ENCODE peak calls at places on chromosome 22, in eight cellular contexts. One of them, this sample, is unnamed.

GRCh38 chr22:35135165-35135564 is 69.2 kb downstream of the ISX start:
- DNase-seq in M059J: peak; percentile 61
- DNase-seq in left ventricle myocardium inferior: no peak
- DNase-seq in activated T-cell treated with anti-CD3 and anti-CD28 coated beads for 4 hours: no peak
- DNase-seq in AML-193: no peak
- DNase-seq in NCI-H510A treated with DMSO at 0.1 percent for 48 hours: no peak
- DNase-seq in retinal pigment epithelial cell: no peak
- DNase-seq in GOT3: no peak
- DNase-seq in this sample: no peak

GRCh38 chr22:49027122-49027670 is 800.5 kb downstream of the BRD1 start:
- DNase-seq in M059J: no peak
- DNase-seq in left ventricle myocardium inferior: no peak
- DNase-seq in activated T-cell treated with anti-CD3 and anti-CD28 coated beads for 4 hours: no peak
- DNase-seq in AML-193: no peak
- DNase-seq in NCI-H510A treated with DMSO at 0.1 percent for 48 hours: peak; percentile 13
- DNase-seq in retinal pigment epithelial cell: no peak
- DNase-seq in GOT3: no peak
- DNase-seq in this sample: no peak

GRCh38 chr22:41940853-41941765 is 5.8 kb downstream of the CENPM start:
- DNase-seq in M059J: peak; percentile 86
- DNase-seq in left ventricle myocardium inferior: peak; percentile 85
- DNase-seq in activated T-cell treated with anti-CD3 and anti-CD28 coated beads for 4 hours: peak; percentile 78
- DNase-seq in AML-193: peak; percentile 49
- DNase-seq in NCI-H510A treated with DMSO at 0.1 percent for 48 hours: peak; percentile 63
- DNase-seq in retinal pigment epithelial cell: peak; percentile 70
- DNase-seq in GOT3: peak; percentile 70
- DNase-seq in this sample: peak; percentile 82

GRCh38 chr22:24405631-24406321 is 21.6 kb upstream of the ADORA2A start:
- DNase-seq in M059J: no peak
- DNase-seq in left ventricle myocardium inferior: no peak
- DNase-seq in activated T-cell treated with anti-CD3 and anti-CD28 coated beads for 4 hours: no peak
- DNase-seq in AML-193: no peak
- DNase-seq in NCI-H510A treated with DMSO at 0.1 percent for 48 hours: no peak
- DNase-seq in retinal pigment epithelial cell: no peak
- DNase-seq in GOT3: no peak
- DNase-seq in this sample: no peak

GRCh38 chr22:49404576-49405199 is 423.0 kb downstream of the BRD1 start:
- DNase-seq in M059J: no peak
- DNase-seq in left ventricle myocardium inferior: no peak
- DNase-seq in activated T-cell treated with anti-CD3 and anti-CD28 coated beads for 4 hours: no peak
- DNase-seq in AML-193: no peak
- DNase-seq in NCI-H510A treated with DMSO at 0.1 percent for 48 hours: no peak
- DNase-seq in retinal pigment epithelial cell: no peak
- DNase-seq in GOT3: no peak
- DNase-seq in this sample: no peak

GRCh38 chr22:50197856-50198623 is 2.8 kb upstream of the SELENOO start:
- DNase-seq in M059J: no peak
- DNase-seq in left ventricle myocardium inferior: no peak
- DNase-seq in activated T-cell treated with anti-CD3 and anti-CD28 coated beads for 4 hours: no peak
- DNase-seq in AML-193: no peak
- DNase-seq in NCI-H510A treated with DMSO at 0.1 percent for 48 hours: no peak
- DNase-seq in retinal pigment epithelial cell: no peak
- DNase-seq in GOT3: no peak
- DNase-seq in this sample: no peak

GRCh38 chr22:47805394-47805935 is 1043.0 kb downstream of the TBC1D22A start:
- DNase-seq in M059J: no peak
- DNase-seq in left ventricle myocardium inferior: no peak
- DNase-seq in activated T-cell treated with anti-CD3 and anti-CD28 coated beads for 4 hours: no peak
- DNase-seq in AML-193: no peak
- DNase-seq in NCI-H510A treated with DMSO at 0.1 percent for 48 hours: no peak
- DNase-seq in retinal pigment epithelial cell: no peak
- DNase-seq in GOT3: no peak
- DNase-seq in this sample: no peak

GRCh38 chr22:49929553-49929979 is 11.1 kb downstream of the CRELD2 start:
- DNase-seq in M059J: peak; percentile 25
- DNase-seq in left ventricle myocardium inferior: peak; percentile 60
- DNase-seq in activated T-cell treated with anti-CD3 and anti-CD28 coated beads for 4 hours: peak; percentile 73
- DNase-seq in AML-193: peak; percentile 11
- DNase-seq in NCI-H510A treated with DMSO at 0.1 percent for 48 hours: no peak
- DNase-seq in retinal pigment epithelial cell: no peak
- DNase-seq in GOT3: no peak
- DNase-seq in this sample: no peak

GRCh38 chr22:41661088-41661487 is 27.6 kb downstream of the SNU13 start:
- DNase-seq in M059J: no peak
- DNase-seq in left ventricle myocardium inferior: no peak
- DNase-seq in activated T-cell treated with anti-CD3 and anti-CD28 coated beads for 4 hours: no peak
- DNase-seq in AML-193: no peak
- DNase-seq in NCI-H510A treated with DMSO at 0.1 percent for 48 hours: no peak
- DNase-seq in retinal pigment epithelial cell: no peak
- DNase-seq in GOT3: no peak
- DNase-seq in this sample: no peak

GRCh38 chr22:48593551-48593950 is 1234.1 kb downstream of the BRD1 start:
- DNase-seq in M059J: no peak
- DNase-seq in left ventricle myocardium inferior: no peak
- DNase-seq in activated T-cell treated with anti-CD3 and anti-CD28 coated beads for 4 hours: no peak
- DNase-seq in AML-193: no peak
- DNase-seq in NCI-H510A treated with DMSO at 0.1 percent for 48 hours: no peak
- DNase-seq in retinal pigment epithelial cell: no peak
- DNase-seq in GOT3: no peak
- DNase-seq in this sample: no peak

GRCh38 chr22:49015993-49016908 is 811.4 kb downstream of the BRD1 start:
- DNase-seq in M059J: no peak
- DNase-seq in left ventricle myocardium inferior: no peak
- DNase-seq in activated T-cell treated with anti-CD3 and anti-CD28 coated beads for 4 hours: no peak
- DNase-seq in AML-193: no peak
- DNase-seq in NCI-H510A treated with DMSO at 0.1 percent for 48 hours: no peak
- DNase-seq in retinal pigment epithelial cell: no peak
- DNase-seq in GOT3: no peak
- DNase-seq in this sample: peak; percentile 17

GRCh38 chr22:47143249-47143938 is 380.9 kb downstream of the TBC1D22A start:
- DNase-seq in M059J: no peak
- DNase-seq in left ventricle myocardium inferior: no peak
- DNase-seq in activated T-cell treated with anti-CD3 and anti-CD28 coated beads for 4 hours: no peak
- DNase-seq in AML-193: no peak
- DNase-seq in NCI-H510A treated with DMSO at 0.1 percent for 48 hours: no peak
- DNase-seq in retinal pigment epithelial cell: peak; percentile 24
- DNase-seq in GOT3: no peak
- DNase-seq in this sample: no peak

GRCh38 chr22:41471606-41472005 is 2.7 kb downstream of the ACO2 start:
- DNase-seq in M059J: no peak
- DNase-seq in left ventricle myocardium inferior: no peak
- DNase-seq in activated T-cell treated with anti-CD3 and anti-CD28 coated beads for 4 hours: no peak
- DNase-seq in AML-193: no peak
- DNase-seq in NCI-H510A treated with DMSO at 0.1 percent for 48 hours: no peak
- DNase-seq in retinal pigment epithelial cell: no peak
- DNase-seq in GOT3: no peak
- DNase-seq in this sample: no peak

GRCh38 chr22:30228509-30229359 is 17.8 kb downstream of the LIF start:
- DNase-seq in M059J: peak; percentile 99
- DNase-seq in left ventricle myocardium inferior: no peak
- DNase-seq in activated T-cell treated with anti-CD3 and anti-CD28 coated beads for 4 hours: no peak
- DNase-seq in AML-193: no peak
- DNase-seq in NCI-H510A treated with DMSO at 0.1 percent for 48 hours: no peak
- DNase-seq in retinal pigment epithelial cell: no peak
- DNase-seq in GOT3: no peak
- DNase-seq in this sample: no peak

GRCh38 chr22:31119026-31119717 is 3.6 kb upstream of the INPP5J start:
- DNase-seq in M059J: no peak
- DNase-seq in left ventricle myocardium inferior: peak; percentile 58
- DNase-seq in activated T-cell treated with anti-CD3 and anti-CD28 coated beads for 4 hours: no peak
- DNase-seq in AML-193: no peak
- DNase-seq in NCI-H510A treated with DMSO at 0.1 percent for 48 hours: no peak
- DNase-seq in retinal pigment epithelial cell: no peak
- DNase-seq in GOT3: no peak
- DNase-seq in this sample: no peak

GRCh38 chr22:30247974-30248373 is 1.4 kb upstream of the LIF start:
- DNase-seq in M059J: no peak
- DNase-seq in left ventricle myocardium inferior: no peak
- DNase-seq in activated T-cell treated with anti-CD3 and anti-CD28 coated beads for 4 hours: no peak
- DNase-seq in AML-193: no peak
- DNase-seq in NCI-H510A treated with DMSO at 0.1 percent for 48 hours: no peak
- DNase-seq in retinal pigment epithelial cell: no peak
- DNase-seq in GOT3: no peak
- DNase-seq in this sample: no peak

GRCh38 chr22:35103756-35104155 is 37.8 kb downstream of the ISX start:
- DNase-seq in M059J: no peak
- DNase-seq in left ventricle myocardium inferior: no peak
- DNase-seq in activated T-cell treated with anti-CD3 and anti-CD28 coated beads for 4 hours: no peak
- DNase-seq in AML-193: no peak
- DNase-seq in NCI-H510A treated with DMSO at 0.1 percent for 48 hours: no peak
- DNase-seq in retinal pigment epithelial cell: no peak
- DNase-seq in GOT3: no peak
- DNase-seq in this sample: no peak

GRCh38 chr22:37492428-37493344 is 6.5 kb upstream of the MFNG start:
- DNase-seq in M059J: peak; percentile 75
- DNase-seq in left ventricle myocardium inferior: no peak
- DNase-seq in activated T-cell treated with anti-CD3 and anti-CD28 coated beads for 4 hours: peak; percentile 48
- DNase-seq in AML-193: peak; percentile 74
- DNase-seq in NCI-H510A treated with DMSO at 0.1 percent for 48 hours: no peak
- DNase-seq in retinal pigment epithelial cell: no peak
- DNase-seq in GOT3: no peak
- DNase-seq in this sample: no peak

GRCh38 chr22:21866821-21867527 is 471 bp downstream of the MAPK1 start:
- DNase-seq in M059J: peak; percentile 20
- DNase-seq in left ventricle myocardium inferior: peak; percentile 26
- DNase-seq in activated T-cell treated with anti-CD3 and anti-CD28 coated beads for 4 hours: peak; percentile 11
- DNase-seq in AML-193: peak; percentile 14
- DNase-seq in NCI-H510A treated with DMSO at 0.1 percent for 48 hours: no peak
- DNase-seq in retinal pigment epithelial cell: no peak
- DNase-seq in GOT3: no peak
- DNase-seq in this sample: no peak

GRCh38 chr22:19524170-19525115 is at the start of gene CLDN5:
- DNase-seq in M059J: no peak
- DNase-seq in left ventricle myocardium inferior: peak; percentile 61
- DNase-seq in activated T-cell treated with anti-CD3 and anti-CD28 coated beads for 4 hours: no peak
- DNase-seq in AML-193: no peak
- DNase-seq in NCI-H510A treated with DMSO at 0.1 percent for 48 hours: peak; percentile 4
- DNase-seq in retinal pigment epithelial cell: no peak
- DNase-seq in GOT3: no peak
- DNase-seq in this sample: no peak

GRCh38 chr22:26616650-26617049 is 1.2 kb downstream of the CRYBB1 start:
- DNase-seq in M059J: no peak
- DNase-seq in left ventricle myocardium inferior: no peak
- DNase-seq in activated T-cell treated with anti-CD3 and anti-CD28 coated beads for 4 hours: no peak
- DNase-seq in AML-193: no peak
- DNase-seq in NCI-H510A treated with DMSO at 0.1 percent for 48 hours: no peak
- DNase-seq in retinal pigment epithelial cell: no peak
- DNase-seq in GOT3: no peak
- DNase-seq in this sample: no peak

GRCh38 chr22:49850021-49850911 is 3.4 kb upstream of the ZBED4 start:
- DNase-seq in M059J: no peak
- DNase-seq in left ventricle myocardium inferior: no peak
- DNase-seq in activated T-cell treated with anti-CD3 and anti-CD28 coated beads for 4 hours: no peak
- DNase-seq in AML-193: peak; percentile 9
- DNase-seq in NCI-H510A treated with DMSO at 0.1 percent for 48 hours: no peak
- DNase-seq in retinal pigment epithelial cell: no peak
- DNase-seq in GOT3: no peak
- DNase-seq in this sample: no peak

GRCh38 chr22:24016156-24016555 is 5.1 kb downstream of the CABIN1 start:
- DNase-seq in M059J: no peak
- DNase-seq in left ventricle myocardium inferior: no peak
- DNase-seq in activated T-cell treated with anti-CD3 and anti-CD28 coated beads for 4 hours: no peak
- DNase-seq in AML-193: no peak
- DNase-seq in NCI-H510A treated with DMSO at 0.1 percent for 48 hours: no peak
- DNase-seq in retinal pigment epithelial cell: no peak
- DNase-seq in GOT3: no peak
- DNase-seq in this sample: no peak

GRCh38 chr22:49310354-49310753 is 517.3 kb downstream of the BRD1 start:
- DNase-seq in M059J: no peak
- DNase-seq in left ventricle myocardium inferior: no peak
- DNase-seq in activated T-cell treated with anti-CD3 and anti-CD28 coated beads for 4 hours: no peak
- DNase-seq in AML-193: no peak
- DNase-seq in NCI-H510A treated with DMSO at 0.1 percent for 48 hours: no peak
- DNase-seq in retinal pigment epithelial cell: no peak
- DNase-seq in GOT3: no peak
- DNase-seq in this sample: no peak

GRCh38 chr22:27323646-27324045 is 477.9 kb downstream of the MN1 start:
- DNase-seq in M059J: no peak
- DNase-seq in left ventricle myocardium inferior: no peak
- DNase-seq in activated T-cell treated with anti-CD3 and anti-CD28 coated beads for 4 hours: no peak
- DNase-seq in AML-193: no peak
- DNase-seq in NCI-H510A treated with DMSO at 0.1 percent for 48 hours: no peak
- DNase-seq in retinal pigment epithelial cell: no peak
- DNase-seq in GOT3: no peak
- DNase-seq in this sample: no peak

GRCh38 chr22:19644314-19645223 is 69.7 kb upstream of the SEPTIN5 start:
- DNase-seq in M059J: no peak
- DNase-seq in left ventricle myocardium inferior: no peak
- DNase-seq in activated T-cell treated with anti-CD3 and anti-CD28 coated beads for 4 hours: no peak
- DNase-seq in AML-193: peak; percentile 78
- DNase-seq in NCI-H510A treated with DMSO at 0.1 percent for 48 hours: no peak
- DNase-seq in retinal pigment epithelial cell: no peak
- DNase-seq in GOT3: no peak
- DNase-seq in this sample: no peak

GRCh38 chr22:29454186-29454745 is 15.9 kb downstream of the RFPL1 start:
- DNase-seq in M059J: no peak
- DNase-seq in left ventricle myocardium inferior: no peak
- DNase-seq in activated T-cell treated with anti-CD3 and anti-CD28 coated beads for 4 hours: no peak
- DNase-seq in AML-193: no peak
- DNase-seq in NCI-H510A treated with DMSO at 0.1 percent for 48 hours: no peak
- DNase-seq in retinal pigment epithelial cell: no peak
- DNase-seq in GOT3: no peak
- DNase-seq in this sample: peak; percentile 26

GRCh38 chr22:36144886-36145541 is 15.5 kb downstream of the APOL3 start:
- DNase-seq in M059J: peak; percentile 77
- DNase-seq in left ventricle myocardium inferior: peak; percentile 51
- DNase-seq in activated T-cell treated with anti-CD3 and anti-CD28 coated beads for 4 hours: no peak
- DNase-seq in AML-193: peak; percentile 64
- DNase-seq in NCI-H510A treated with DMSO at 0.1 percent for 48 hours: no peak
- DNase-seq in retinal pigment epithelial cell: no peak
- DNase-seq in GOT3: no peak
- DNase-seq in this sample: no peak

GRCh38 chr22:44191036-44191454 is 10.3 kb downstream of the PARVG start:
- DNase-seq in M059J: no peak
- DNase-seq in left ventricle myocardium inferior: no peak
- DNase-seq in activated T-cell treated with anti-CD3 and anti-CD28 coated beads for 4 hours: no peak
- DNase-seq in AML-193: no peak
- DNase-seq in NCI-H510A treated with DMSO at 0.1 percent for 48 hours: no peak
- DNase-seq in retinal pigment epithelial cell: no peak
- DNase-seq in GOT3: no peak
- DNase-seq in this sample: no peak

GRCh38 chr22:24579242-24579569 is 13.7 kb downstream of the LRRC75B start:
- DNase-seq in M059J: no peak
- DNase-seq in left ventricle myocardium inferior: no peak
- DNase-seq in activated T-cell treated with anti-CD3 and anti-CD28 coated beads for 4 hours: no peak
- DNase-seq in AML-193: no peak
- DNase-seq in NCI-H510A treated with DMSO at 0.1 percent for 48 hours: no peak
- DNase-seq in retinal pigment epithelial cell: no peak
- DNase-seq in GOT3: no peak
- DNase-seq in this sample: no peak

GRCh38 chr22:30605449-30606110 is 1.4 kb upstream of the TCN2 start:
- DNase-seq in M059J: peak; percentile 41
- DNase-seq in left ventricle myocardium inferior: peak; percentile 45
- DNase-seq in activated T-cell treated with anti-CD3 and anti-CD28 coated beads for 4 hours: peak; percentile 27
- DNase-seq in AML-193: peak; percentile 60
- DNase-seq in NCI-H510A treated with DMSO at 0.1 percent for 48 hours: peak; percentile 66
- DNase-seq in retinal pigment epithelial cell: no peak
- DNase-seq in GOT3: no peak
- DNase-seq in this sample: peak; percentile 21

GRCh38 chr22:31943976-31944699 is at the start of gene YWHAH:
- DNase-seq in M059J: peak; percentile 84
- DNase-seq in left ventricle myocardium inferior: peak; percentile 97
- DNase-seq in activated T-cell treated with anti-CD3 and anti-CD28 coated beads for 4 hours: peak; percentile 75
- DNase-seq in AML-193: peak; percentile 89
- DNase-seq in NCI-H510A treated with DMSO at 0.1 percent for 48 hours: peak; percentile 76
- DNase-seq in retinal pigment epithelial cell: peak; percentile 50
- DNase-seq in GOT3: peak; percentile 90
- DNase-seq in this sample: peak; percentile 94

GRCh38 chr22:38317237-38317994 is at the start of gene CSNK1E:
- DNase-seq in M059J: peak; percentile 57
- DNase-seq in left ventricle myocardium inferior: peak; percentile 88
- DNase-seq in activated T-cell treated with anti-CD3 and anti-CD28 coated beads for 4 hours: peak; percentile 59
- DNase-seq in AML-193: peak; percentile 7
- DNase-seq in NCI-H510A treated with DMSO at 0.1 percent for 48 hours: peak; percentile 26
- DNase-seq in retinal pigment epithelial cell: no peak
- DNase-seq in GOT3: peak; percentile 22
- DNase-seq in this sample: peak; percentile 76

GRCh38 chr22:38262051-38262795 is 10.6 kb downstream of the TMEM184B start:
- DNase-seq in M059J: peak; percentile 22
- DNase-seq in left ventricle myocardium inferior: peak; percentile 50
- DNase-seq in activated T-cell treated with anti-CD3 and anti-CD28 coated beads for 4 hours: peak; percentile 13
- DNase-seq in AML-193: peak; percentile 12
- DNase-seq in NCI-H510A treated with DMSO at 0.1 percent for 48 hours: no peak
- DNase-seq in retinal pigment epithelial cell: no peak
- DNase-seq in GOT3: no peak
- DNase-seq in this sample: peak; percentile 67